ENCODE peak calls at places on chromosome 2, in eight cellular contexts. J is HT1080; Q is BJ; F is AG04449; N is osteocyte; O is activated naive CD8-positive, alpha-beta T cell treated with anti-CD3 and anti-CD28 coated beads, Interleukin-2, amount 10 ng/mL, durations not matched to agents 7 days and 5 days; A is cardiac muscle cell; G is activated CD8-positive, alpha-beta T cell treated with anti-CD3 and anti-CD28 coated beads, Interleukin-2, amount 10 ng/mL, durations not matched to agents 7 days and 5 days. E is an unnamed sample.

GRCh38 chr2:232568161-232568560 is 17.7 kb downstream of the EIF4E2 start:
- DNase-seq in G (no peak), A (no peak), Q (peak), F (peak), J (peak), N (no peak), O (no peak), E (no peak)

GRCh38 chr2:230067990-230068657 is 600 bp downstream of the SLC16A14 start:
- DNase-seq in G (peak), Q (no peak), J (no peak), O (peak), A (peak), F (no peak), N (peak), E (no peak)

GRCh38 chr2:114610677-114611076 is 168.2 kb downstream of the DPP10 start:
- DNase-seq in J (no peak), Q (no peak), G (no peak), A (no peak), O (no peak), F (no peak), N (no peak), E (no peak)

GRCh38 chr2:241540391-241540765 is 18.2 kb upstream of the BOK start:
- DNase-seq in Q (no peak), N (no peak), J (no peak), G (no peak), F (no peak), A (no peak), O (no peak), E (no peak)

GRCh38 chr2:165497659-165498306 is 28.3 kb downstream of the CSRNP3 start:
- DNase-seq in J (no peak), A (no peak), Q (no peak), O (no peak), F (no peak), N (no peak), G (no peak), E (no peak)

GRCh38 chr2:222944552-222944951 is 83.7 kb downstream of the ACSL3 start:
- DNase-seq in O (no peak), N (no peak), A (no peak), J (no peak), Q (no peak), F (no peak), G (no peak), E (no peak)

GRCh38 chr2:57877811-57878572 is 168.6 kb upstream of the VRK2 start:
- DNase-seq in N (no peak), O (no peak), G (no peak), J (no peak), F (no peak), A (no peak), Q (no peak), E (no peak)

GRCh38 chr2:151650456-151650855 is 83.8 kb downstream of the NEB start:
- DNase-seq in Q (no peak), F (no peak), N (no peak), G (no peak), J (no peak), O (no peak), A (no peak), E (no peak)

GRCh38 chr2:133986881-133987793 is 266.7 kb upstream of the MGAT5 start:
- DNase-seq in A (no peak), G (no peak), O (no peak), Q (no peak), J (no peak), N (peak), F (no peak), E (no peak)

GRCh38 chr2:136075466-136075865 is 42.5 kb downstream of the CXCR4 start:
- DNase-seq in A (no peak), O (no peak), G (no peak), F (no peak), N (no peak), J (no peak), Q (no peak), E (no peak)

GRCh38 chr2:223740679-223741078 is 96.7 kb downstream of the AP1S3 start:
- DNase-seq in J (no peak), O (no peak), N (peak), F (no peak), A (no peak), Q (no peak), G (no peak), E (no peak)